ENCODE peak calls at places on chromosomes 12 and 14, in four cellular contexts. A is fibroblast of lung, T is SK-N-SH, R is HCT116. P is an unnamed sample.

GRCh38 chr14:36625014-36625413 is 36.6 kb upstream of the PAX9 start:
- DNase-seq in A (no peak), T (no peak), R (no peak), P (no peak)

GRCh38 chr12:74021937-74022336 is 515.7 kb upstream of the ATXN7L3B start:
- DNase-seq in A (peak), R (peak), T (peak), P (peak)

GRCh38 chr12:15939111-15939510 is 28.0 kb downstream of the DERA start:
- DNase-seq in T (no peak), R (no peak), A (no peak), P (no peak)

GRCh38 chr12:108856428-108857157 is 790 bp downstream of the SSH1 start:
- DNase-seq in R (no peak), T (peak), A (peak), P (peak)

GRCh38 chr14:93232159-93232558 is 25.1 kb downstream of the UBR7 start:
- DNase-seq in T (peak), A (no peak), R (no peak), P (no peak)

GRCh38 chr12:130787445-130788410 is 51.3 kb downstream of the STX2 start:
- DNase-seq in A (peak), R (no peak), T (no peak), P (peak)

GRCh38 chr12:121990692-121991603 is 30.7 kb upstream of the BCL7A start:
- DNase-seq in A (peak), T (no peak), R (no peak), P (no peak)

GRCh38 chr12:131833896-131834641 is 5.9 kb downstream of the MMP17 start:
- DNase-seq in T (peak), A (peak), R (no peak), P (peak)

GRCh38 chr12:30602678-30603077 is 93.0 kb downstream of the IPO8 start:
- DNase-seq in T (no peak), R (no peak), A (no peak), P (no peak)

GRCh38 chr14:33432407-33433023 is 493.8 kb downstream of the NPAS3 start:
- DNase-seq in R (no peak), T (no peak), A (peak), P (no peak)

GRCh38 chr12:1935700-1936378 is 17.4 kb upstream of the CACNA2D4 start:
- DNase-seq in T (peak), R (no peak), A (no peak), P (no peak)

GRCh38 chr14:89399594-89400068 is 17.4 kb downstream of the FOXN3 start:
- DNase-seq in A (peak), R (no peak), T (peak), P (peak)

GRCh38 chr12:6821271-6821673 is 349 bp upstream of the GPR162 start:
- DNase-seq in A (peak), R (no peak), T (peak), P (peak)

GRCh38 chr12:57126561-57126960 is 1.7 kb upstream of the LRP1 start:
- DNase-seq in T (no peak), A (no peak), R (no peak), P (no peak)

GRCh38 chr12:119598159-119598558 is 4.6 kb downstream of the TMEM233 start:
- DNase-seq in R (no peak), A (no peak), T (no peak), P (no peak)

GRCh38 chr12:93002278-93003054 is 73.4 kb upstream of the EEA1 start:
- DNase-seq in A (peak), R (no peak), T (no peak), P (no peak)

GRCh38 chr12:52847335-52848102 is 1.3 kb downstream of the KRT78 start:
- DNase-seq in R (no peak), A (no peak), T (no peak), P (no peak)

GRCh38 chr12:14238224-14238792 is 127.2 kb upstream of the ATF7IP start:
- DNase-seq in A (peak), R (no peak), T (no peak), P (peak)

GRCh38 chr12:84361651-84362551 is 550.7 kb downstream of the SLC6A15 start:
- DNase-seq in A (no peak), T (no peak), R (no peak), P (no peak)

GRCh38 chr12:52195065-52195730 is 3.4 kb upstream of the KRT80 start:
- DNase-seq in T (no peak), R (no peak), A (no peak), P (peak)

GRCh38 chr14:93788307-93788556 is at the start of gene PRIMA1:
- DNase-seq in T (no peak), A (no peak), R (no peak), P (no peak)

GRCh38 chr12:2963760-2964292 is 4.6 kb downstream of the TEAD4 start:
- DNase-seq in A (peak), T (no peak), R (no peak), P (peak)

GRCh38 chr12:34401659-34402227 is 379.4 kb downstream of the ALG10 start:
- DNase-seq in R (no peak), T (peak), A (no peak), P (no peak)

GRCh38 chr12:125001636-125002035 is 8.2 kb downstream of the BRI3BP start:
- DNase-seq in A (no peak), R (no peak), T (no peak), P (no peak)

GRCh38 chr12:16155938-16156337 is 121.5 kb downstream of the SLC15A5 start:
- DNase-seq in A (no peak), T (no peak), R (no peak), P (no peak)

GRCh38 chr12:52740591-52740990 is 36.6 kb downstream of the KRT76 start:
- DNase-seq in A (no peak), R (no peak), T (peak), P (no peak)

GRCh38 chr12:88391556-88391955 is 188.7 kb downstream of the KITLG start:
- DNase-seq in A (peak), R (peak), T (peak), P (no peak)

GRCh38 chr12:117202033-117202432 is 11.8 kb upstream of the FBXO21 start:
- DNase-seq in T (no peak), R (no peak), A (no peak), P (no peak)

DNA sequence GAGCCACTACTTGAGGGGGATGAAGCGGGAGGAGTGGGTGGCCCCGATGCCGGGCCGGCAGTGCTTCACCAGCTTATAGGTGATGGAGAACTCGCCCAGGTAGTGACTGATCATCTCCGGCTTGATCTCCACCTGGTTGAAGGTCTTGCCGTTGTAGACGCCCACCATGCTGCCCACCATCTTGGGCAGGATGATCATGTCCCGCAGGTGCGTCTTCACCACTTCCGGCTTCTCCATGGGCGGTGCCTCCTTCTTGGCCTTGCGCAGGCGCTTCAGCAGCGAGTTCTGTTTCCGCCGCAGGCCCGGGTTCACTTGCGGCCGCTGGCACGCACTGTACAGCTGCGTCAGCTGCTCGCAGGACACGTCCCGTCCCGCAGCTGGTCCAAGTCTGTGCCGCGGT is 3.4 kb downstream of the TIGAR start:
- DNase-seq in T (no peak), R (no peak), A (no peak), P (no peak)
- H3K4me2 ChIP-seq in T (no peak), R (no peak), A (no peak), P (no peak)

DNA sequence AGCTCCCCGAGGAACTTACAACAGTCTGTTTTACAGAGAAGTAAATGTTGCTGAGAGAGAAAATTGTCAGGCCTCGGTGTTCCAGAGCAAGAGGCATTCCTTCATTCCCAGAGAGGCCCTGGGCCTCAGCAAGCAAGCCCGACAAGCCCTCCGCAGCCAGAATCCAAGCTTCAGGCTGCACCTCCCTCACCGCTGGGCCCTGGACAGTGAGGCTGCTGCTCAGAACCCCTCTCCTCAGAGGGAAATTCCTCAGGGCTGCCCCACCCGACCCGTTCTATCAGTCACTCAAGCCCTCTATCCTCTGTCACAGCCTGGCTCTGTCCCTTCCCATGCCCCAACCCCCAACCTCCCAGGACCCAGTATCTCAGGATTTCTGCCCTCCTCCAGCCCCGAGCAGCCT is 56.3 kb downstream of the ZFP36L1 start:
- DNase-seq in R (no peak), T (no peak), A (no peak), P (peak)
- H3K4me3 ChIP-seq in R (no peak), T (no peak), A (no peak), P (no peak)

DNA sequence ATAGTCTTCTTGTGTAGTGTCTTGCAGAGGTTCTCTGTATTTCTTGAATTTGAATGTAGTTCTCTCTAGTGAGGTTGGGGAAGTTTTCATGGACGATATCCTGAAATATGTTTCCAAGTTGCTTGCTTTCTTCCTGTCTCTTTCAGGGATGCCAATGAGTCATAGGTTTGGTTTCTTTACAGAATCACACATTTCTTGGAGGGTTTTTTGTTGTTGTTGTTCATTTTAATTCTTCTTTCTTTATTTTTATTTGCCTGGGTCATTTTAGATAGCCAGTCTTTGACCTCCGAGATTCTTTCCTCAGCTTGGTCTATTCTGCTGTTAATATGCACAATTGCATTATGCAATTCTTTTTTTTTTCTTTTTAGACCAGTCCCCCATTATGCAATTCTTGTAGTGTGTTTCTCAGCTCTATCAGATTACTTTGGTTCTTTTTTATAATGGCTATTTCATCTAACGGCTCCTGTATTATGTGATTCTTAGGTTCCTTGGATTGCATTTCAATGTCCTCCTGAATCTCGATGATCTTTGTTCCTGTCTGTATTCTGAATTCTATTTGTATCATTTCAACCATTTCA is 338.9 kb downstream of the AEBP2 start:
- DNase-seq in T (no peak), A (peak), R (no peak), P (no peak)
- H3K4me2 ChIP-seq in T (no peak), A (no peak), R (no peak), P (no peak)

GRCh38 chr14:77031680-77032482 is 3.4 kb upstream of the IRF2BPL start:
- DNase-seq in T (no peak), R (no peak), A (peak), P (no peak)
- H3K4me3 ChIP-seq in T (no peak), R (no peak), A (no peak), P (no peak)

GRCh38 chr12:110171636-110172035 is 47.5 kb downstream of the IFT81 start:
- DNase-seq in R (no peak), T (no peak), A (no peak), P (no peak)
- H3K4me2 ChIP-seq in R (no peak), T (no peak), A (no peak), P (no peak)

DNA sequence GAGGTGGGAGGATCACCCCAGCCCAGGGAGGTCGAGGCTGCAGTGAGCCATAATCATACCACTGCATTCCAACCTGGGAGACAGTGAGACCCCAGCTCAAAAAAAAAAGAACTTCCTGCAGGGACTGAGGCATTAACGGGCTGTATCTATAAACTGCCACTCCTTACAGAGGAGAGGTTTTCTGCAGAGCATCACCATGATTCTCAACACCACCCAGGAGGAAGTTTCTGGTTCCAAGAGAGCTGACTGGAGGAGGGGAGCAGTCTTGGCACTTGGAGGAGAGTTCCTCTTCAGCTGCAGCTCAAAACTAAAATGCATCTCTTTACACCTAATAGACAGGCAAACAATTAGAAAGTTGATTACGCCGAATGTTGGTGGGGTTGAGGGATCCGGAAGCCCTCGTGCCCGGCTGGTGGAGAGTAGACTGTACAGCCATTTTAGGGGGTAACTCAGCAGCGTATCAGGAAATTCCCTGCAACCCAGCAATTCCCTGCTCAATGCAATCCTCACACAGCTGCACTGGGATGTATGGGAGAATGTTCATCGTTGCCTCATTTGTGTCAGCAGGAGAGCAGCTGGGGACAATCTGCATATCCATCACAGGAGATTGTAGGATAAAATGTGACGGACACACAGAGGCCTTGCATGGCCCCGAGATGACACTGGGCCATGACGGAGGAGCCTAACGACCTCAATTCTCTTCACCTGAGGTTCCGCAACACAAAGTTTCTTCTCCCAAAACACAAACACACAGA is 36.6 kb downstream of the ACTN1 start:
- DNase-seq in A (peak), T (no peak), R (no peak), P (peak)
- H3K4me3 ChIP-seq in A (no peak), T (no peak), R (no peak), P (no peak)

GRCh38 chr14:75158843-75159614 is 17.4 kb downstream of the TMED10 start:
- DNase-seq in R (no peak), A (no peak), T (no peak), P (no peak)
- H3K4me2 ChIP-seq in R (no peak), A (no peak), T (no peak), P (no peak)

P was measured in mesendoderm.